ENCODE peak calls at places on chromosome 11, in nine cellular contexts. U, D, H, Y, I, T, X, S and J are unnamed samples.

GRCh38 chr11:107018902-107019493 is 722 bp upstream of the GUCY1A2 start:
- DNase-seq in U (peak; percentile 67), D (peak; percentile 91), H (no peak), Y (no peak), I (no peak), T (peak; percentile 91), X (no peak), S (peak; percentile 21), J (peak; percentile 75)

GRCh38 chr11:23226331-23226909 is 366.1 kb upstream of the CCDC179 start:
- DNase-seq in U (no peak), D (no peak), H (no peak), Y (no peak), I (no peak), T (no peak), X (no peak), S (no peak), J (no peak)

GRCh38 chr11:113137735-113138529 is 176.5 kb upstream of the TTC12 start:
- DNase-seq in U (no peak), D (no peak), H (no peak), Y (no peak), I (no peak), T (no peak), X (no peak), S (no peak), J (no peak)

GRCh38 chr11:33891714-33892327 is at the start of gene LMO2:
- DNase-seq in U (no peak), D (no peak), H (no peak), Y (no peak), I (no peak), T (no peak), X (no peak), S (no peak), J (no peak)

GRCh38 chr11:128632151-128632791 is 44.9 kb upstream of the ETS1 start:
- DNase-seq in U (peak; percentile 44), D (peak; percentile 88), H (peak; percentile 46), Y (peak; percentile 29), I (peak; percentile 55), T (peak; percentile 65), X (no peak), S (peak; percentile 36), J (peak; percentile 74)

GRCh38 chr11:30414283-30414682 is 91.4 kb downstream of the ARL14EP start:
- DNase-seq in U (no peak), D (no peak), H (no peak), Y (no peak), I (no peak), T (no peak), X (no peak), S (no peak), J (no peak)

GRCh38 chr11:74442601-74443000 is 24.7 kb downstream of the KCNE3 start:
- DNase-seq in U (no peak), D (no peak), H (no peak), Y (no peak), I (no peak), T (no peak), X (no peak), S (no peak), J (no peak)

GRCh38 chr11:43933608-43934358 is 8.7 kb upstream of the C11orf96 start:
- DNase-seq in U (no peak), D (no peak), H (no peak), Y (no peak), I (no peak), T (no peak), X (no peak), S (no peak), J (peak; percentile 60)

GRCh38 chr11:59097113-59097708 is 9.8 kb upstream of the FAM111B start:
- DNase-seq in U (peak; percentile 32), D (peak; percentile 84), H (peak; percentile 63), Y (peak; percentile 44), I (peak; percentile 70), T (peak; percentile 55), X (no peak), S (peak; percentile 77), J (no peak)

GRCh38 chr11:78869293-78869692 is 294.6 kb upstream of the NARS2 start:
- DNase-seq in U (no peak), D (peak; percentile 50), H (no peak), Y (no peak), I (no peak), T (no peak), X (no peak), S (no peak), J (no peak)

GRCh38 chr11:32893091-32893946 is 708 bp downstream of the QSER1 start:
- DNase-seq in U (peak; percentile 59), D (peak; percentile 82), H (peak; percentile 45), Y (peak; percentile 21), I (peak; percentile 48), T (peak; percentile 82), X (no peak), S (peak; percentile 7), J (peak; percentile 86)

GRCh38 chr11:2800655-2801531 is 84.7 kb downstream of the CDKN1C start:
- DNase-seq in U (peak; percentile 8), D (no peak), H (no peak), Y (no peak), I (no peak), T (no peak), X (no peak), S (no peak), J (no peak)

GRCh38 chr11:27718853-27719574 is 18.8 kb upstream of the BDNF start:
- DNase-seq in U (no peak), D (peak; percentile 80), H (no peak), Y (no peak), I (no peak), T (peak; percentile 87), X (no peak), S (no peak), J (peak; percentile 80)

DNA sequence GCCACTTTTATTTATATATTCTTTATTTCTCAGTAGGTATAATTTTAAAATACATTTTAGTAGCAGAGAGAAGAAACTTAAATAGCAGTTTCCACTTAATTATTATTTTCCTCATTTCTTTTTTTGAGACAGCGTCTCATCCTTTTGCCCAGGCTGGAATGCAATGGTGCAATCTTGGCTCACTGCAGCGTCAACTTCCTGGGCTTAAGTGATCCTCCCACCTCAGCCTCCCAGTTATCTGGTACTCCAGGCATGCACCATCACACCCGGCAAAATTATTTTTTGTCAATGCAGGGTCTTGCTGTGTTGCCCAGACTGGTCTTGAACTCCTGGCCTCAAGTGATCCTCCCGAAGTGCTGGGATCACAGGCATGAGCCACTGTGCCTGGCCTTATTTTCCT is 38.3 kb downstream of the ATG13 start:
- DNase-seq in U (no peak), D (no peak), H (no peak), Y (no peak), I (no peak), T (no peak), X (no peak), S (no peak), J (no peak)
- H3K36me3 ChIP-seq in U (no peaks in the 10 kb centered on the region), D (peaks cover 37% of the 10 kb centered on the region), H (peaks cover 70% of the 10 kb centered on the region), Y (peaks cover 48% of the 10 kb centered on the region), I (peaks cover 85% of the 10 kb centered on the region), T (peaks cover 51% of the 10 kb centered on the region), X (peaks cover 100% of the 10 kb centered on the region), S (no peaks in the 10 kb centered on the region), J (peaks cover 23% of the 10 kb centered on the region)

DNA sequence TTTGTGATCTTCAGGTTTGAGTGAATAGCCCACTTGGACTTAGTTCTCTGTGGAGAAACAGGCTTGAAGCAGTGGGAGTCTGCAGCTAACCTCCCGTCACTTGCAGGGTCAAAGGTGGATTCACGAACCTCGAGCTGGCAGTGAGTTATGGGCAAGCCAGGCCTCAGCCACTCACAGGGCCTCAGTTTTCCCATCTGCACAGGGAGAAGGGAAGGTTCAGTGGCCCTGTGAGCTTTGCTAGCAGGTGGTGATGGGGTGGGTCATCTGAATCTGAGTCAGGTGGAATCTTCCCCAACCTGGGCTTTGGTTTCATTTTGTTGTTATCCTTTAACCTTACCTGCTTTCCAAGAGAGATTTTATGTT is 86.6 kb upstream of the GRIK4 start:
- DNase-seq in U (no peak), D (no peak), H (no peak), Y (no peak), I (no peak), T (no peak), X (no peak), S (no peak), J (no peak)
- H3K36me3 ChIP-seq in U (no peaks in the 10 kb centered on the region), D (no peaks in the 10 kb centered on the region), H (no peaks in the 10 kb centered on the region), Y (no peaks in the 10 kb centered on the region), I (no peaks in the 10 kb centered on the region), T (peaks cover 33% of the 10 kb centered on the region), X (peaks cover 76% of the 10 kb centered on the region), S (no peaks in the 10 kb centered on the region), J (peaks cover 1% of the 10 kb centered on the region)

DNA sequence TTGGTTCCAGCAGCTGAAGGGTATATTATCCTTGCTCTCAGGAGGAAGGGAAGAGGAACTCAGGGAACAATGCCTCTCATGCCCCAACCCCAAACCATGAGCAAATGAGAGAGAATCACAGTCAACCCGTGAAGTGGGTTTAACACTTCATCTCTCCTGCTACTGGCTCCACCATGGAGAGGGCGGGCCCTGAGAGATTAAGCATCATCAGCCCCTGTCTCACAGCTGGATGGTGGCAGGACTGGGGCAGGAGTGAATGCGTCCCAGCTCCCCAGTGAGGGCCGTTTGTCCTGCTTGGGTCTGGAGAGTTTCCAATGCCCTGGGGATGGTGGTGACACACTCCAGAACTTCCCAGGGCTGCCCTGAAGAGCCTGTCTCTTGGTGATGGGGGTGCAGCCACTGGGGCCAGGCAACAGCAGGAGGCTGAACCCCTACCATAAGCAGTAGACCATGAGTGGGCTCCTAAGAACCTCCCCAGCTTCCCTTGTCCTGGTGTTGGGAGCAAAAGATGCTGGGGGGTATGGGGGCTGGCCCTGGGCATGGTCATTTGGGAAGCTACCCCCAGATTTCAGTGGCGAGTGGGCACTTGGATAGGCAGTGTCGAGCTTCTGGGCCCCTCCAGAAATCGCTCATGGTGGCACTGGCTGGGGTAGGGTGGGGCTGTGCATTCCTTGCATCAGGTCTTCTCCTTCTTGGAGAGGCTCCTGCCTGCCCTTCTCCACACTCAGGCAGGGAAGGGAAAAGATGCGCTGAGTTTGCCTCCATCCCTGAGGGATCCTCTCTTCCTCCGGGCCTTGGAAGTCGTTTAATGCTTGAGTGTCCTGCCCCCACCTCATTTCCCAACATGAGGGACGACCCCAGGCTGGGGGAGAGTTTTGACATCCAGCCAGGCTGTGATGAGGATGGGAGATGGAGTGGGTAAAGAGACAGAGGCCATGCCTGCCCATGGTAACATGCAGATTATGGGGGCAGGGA is 157.5 kb downstream of the ST3GAL4 start:
- DNase-seq in U (no peak), D (no peak), H (no peak), Y (no peak), I (no peak), T (no peak), X (no peak), S (no peak), J (no peak)
- H3K36me3 ChIP-seq in U (no peaks in the 10 kb centered on the region), D (no peaks in the 10 kb centered on the region), H (no peaks in the 10 kb centered on the region), Y (no peaks in the 10 kb centered on the region), I (no peaks in the 10 kb centered on the region), T (no peaks in the 10 kb centered on the region), X (no peaks in the 10 kb centered on the region), S (no peaks in the 10 kb centered on the region), J (no peaks in the 10 kb centered on the region)

DNA sequence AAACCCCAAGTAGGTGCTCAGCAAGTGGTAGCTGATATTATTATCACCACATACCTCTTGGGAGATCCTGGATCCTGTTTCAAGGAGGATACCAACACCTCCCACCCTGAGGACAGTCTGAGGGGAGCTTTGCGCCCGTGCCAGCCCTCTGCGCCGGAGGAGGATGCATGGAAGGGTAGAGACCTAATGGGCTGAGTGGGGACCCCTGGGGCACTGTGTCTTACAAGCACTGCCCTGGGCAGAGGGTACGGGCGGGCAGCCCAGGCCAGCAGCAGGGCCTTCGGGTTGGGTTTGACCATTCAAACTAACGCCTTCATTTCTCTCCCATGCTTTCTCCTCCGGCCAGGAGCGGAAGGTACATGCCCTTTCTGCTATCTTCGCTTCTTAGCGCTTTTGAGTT is 26.3 kb downstream of the MYBPC3 start:
- DNase-seq in U (no peak), D (no peak), H (no peak), Y (no peak), I (no peak), T (no peak), X (no peak), S (no peak), J (peak; percentile 44)
- H3K36me3 ChIP-seq in U (no peaks in the 10 kb centered on the region), D (peaks cover 5% of the 10 kb centered on the region), H (peaks cover 54% of the 10 kb centered on the region), Y (peaks cover 46% of the 10 kb centered on the region), I (peaks cover 60% of the 10 kb centered on the region), T (peaks cover 26% of the 10 kb centered on the region), X (no peaks in the 10 kb centered on the region), S (peaks cover 2% of the 10 kb centered on the region), J (peaks cover 7% of the 10 kb centered on the region)